ENCODE peak calls at places on chromosomes 2 and 18, in ten cellular contexts. Q, O, H, S, K, Z, W, R, D and T are unnamed samples.

GRCh38 chr2:157810037-157810436 is 66.1 kb downstream of the ACVR1 start:
- DNase-seq in K (no peak), Q (peak; percentile 36), R (peak; percentile 45), H (no peak), O (no peak), D (no peak), Z (no peak), W (no peak), S (no peak), T (no peak)

GRCh38 chr2:84077504-84077903 is 381.6 kb downstream of the SUCLG1 start:
- DNase-seq in D (no peak), W (no peak), H (peak; percentile 38), R (peak; percentile 0), S (peak; percentile 24), Z (peak; percentile 24), Q (peak; percentile 1), O (no peak), K (peak; percentile 71), T (no peak)

GRCh38 chr2:240985881-240986786 is 12.3 kb upstream of the SNED1 start:
- DNase-seq in R (no peak), K (no peak), D (no peak), H (no peak), Q (no peak), S (no peak), Z (no peak), W (no peak), O (no peak), T (no peak)

GRCh38 chr18:8208716-8209115 is 400.5 kb upstream of the RAB12 start:
- DNase-seq in K (no peak), Q (no peak), O (no peak), S (no peak), D (no peak), Z (no peak), W (no peak), R (no peak), H (no peak), T (no peak)

GRCh38 chr2:29110916-29111315 is 4.3 kb upstream of the CLIP4 start:
- DNase-seq in W (no peak), Z (peak; percentile 81), O (no peak), D (no peak), Q (no peak), K (no peak), S (peak; percentile 77), R (no peak), H (no peak), T (no peak)

GRCh38 chr2:233075966-233076339 is 15.8 kb downstream of the INPP5D start:
- DNase-seq in D (no peak), Z (no peak), K (peak; percentile 57), R (no peak), W (no peak), S (peak; percentile 88), Q (no peak), O (no peak), H (no peak), T (no peak)

GRCh38 chr18:37783771-37784170 is 218.2 kb upstream of the CELF4 start:
- DNase-seq in D (no peak), S (no peak), W (no peak), H (no peak), K (no peak), R (no peak), O (no peak), Q (no peak), Z (no peak), T (no peak)

GRCh38 chr2:128282976-128283810 is 35.5 kb downstream of the HS6ST1 start:
- DNase-seq in Q (no peak), Z (no peak), H (no peak), R (no peak), D (no peak), O (no peak), S (no peak), W (no peak), K (no peak), T (no peak)

GRCh38 chr2:66602341-66602740 is 167.4 kb downstream of the MEIS1 start:
- DNase-seq in R (no peak), K (no peak), W (no peak), S (no peak), Q (no peak), D (no peak), O (no peak), H (no peak), Z (no peak), T (no peak)

GRCh38 chr2:66601624-66602023 is 166.7 kb downstream of the MEIS1 start:
- DNase-seq in K (no peak), H (no peak), D (no peak), R (peak; percentile 18), W (no peak), S (no peak), Z (peak; percentile 73), O (no peak), Q (no peak), T (no peak)

GRCh38 chr2:66607152-66607551 is 172.2 kb downstream of the MEIS1 start:
- DNase-seq in K (no peak), S (no peak), O (no peak), Q (no peak), R (no peak), Z (no peak), W (no peak), D (no peak), H (no peak), T (no peak)

DNA sequence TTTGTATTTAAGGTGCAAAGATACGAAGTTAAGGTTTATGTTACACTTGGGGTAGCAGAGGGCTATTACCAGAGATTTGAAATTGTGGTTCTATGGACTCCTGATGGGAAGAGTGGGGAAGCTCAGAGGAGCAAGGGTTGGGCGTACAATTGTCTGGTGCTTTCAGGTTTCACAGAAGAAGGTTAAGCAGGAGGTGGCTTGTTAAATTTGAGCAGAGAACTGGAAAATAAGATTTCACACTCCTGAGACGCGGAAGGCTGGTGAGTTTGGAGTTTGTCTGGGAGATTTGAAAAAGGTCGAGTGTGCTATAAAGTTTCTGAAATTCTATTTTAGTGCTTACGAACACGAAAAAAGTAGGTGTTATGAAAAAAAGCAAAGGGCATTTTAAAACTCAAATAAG is 170.0 kb downstream of the MEIS1 start:
- DNase-seq in S (no peak), W (no peak), O (no peak), Z (no peak), H (no peak), R (no peak), Q (no peak), D (no peak), K (no peak), T (no peak)
- TF ChIP-seq CTCF in S (no peak), W (no peak), O (no peak), Z (no peak), H (no peak), R (no peak), Q (no peak), D (no peak), K (no peak), T (no peak)

DNA sequence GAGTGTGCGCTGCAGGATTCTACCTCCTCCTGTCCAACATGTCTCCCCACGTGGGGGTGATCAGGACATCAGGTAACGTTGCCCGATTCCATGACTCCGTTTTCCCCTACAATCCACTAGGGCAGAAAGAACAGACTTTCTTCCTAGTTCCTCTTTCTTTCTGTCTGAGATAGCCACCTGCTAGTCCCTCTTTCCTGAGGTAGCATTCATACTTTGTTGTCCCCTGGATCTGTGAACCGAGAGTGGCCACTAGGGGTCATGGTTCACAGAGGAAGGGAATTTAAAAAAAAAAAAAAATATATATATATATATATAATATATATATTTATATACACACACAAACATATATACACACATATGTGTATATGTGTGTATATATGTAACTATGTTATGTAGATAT is 210.0 kb upstream of the ZNF521 start:
- DNase-seq in H (peak; percentile 2), S (peak; percentile 32), D (no peak), Z (no peak), K (peak; percentile 66), O (peak; percentile 18), Q (peak; percentile 27), W (no peak), R (peak; percentile 44), T (peak; percentile 3)
- TF ChIP-seq CTCF in H (no peak), S (peak; percentile 29), D (no peak), Z (no peak), K (peak; percentile 61), O (peak; percentile 39), Q (peak; percentile 19), W (peak; percentile 60), R (peak; percentile 46), T (peak; percentile 32)

GRCh38 chr2:144332356-144333143 is 187.4 kb downstream of the ZEB2 start:
- DNase-seq in D (peak; percentile 67), R (peak; percentile 80), S (peak; percentile 93), K (peak; percentile 89), Z (peak; percentile 64), H (peak; percentile 86), Q (peak; percentile 92), O (peak; percentile 90), W (peak; percentile 89), T (peak; percentile 64)

GRCh38 chr2:144330951-144331651 is 188.8 kb downstream of the ZEB2 start:
- DNase-seq in Q (no peak), R (peak; percentile 19), H (no peak), S (no peak), K (peak; percentile 26), Z (peak; percentile 29), D (no peak), O (no peak), W (no peak), T (no peak)

GRCh38 chr2:144333144-144333555 is 186.8 kb downstream of the ZEB2 start:
- DNase-seq in Z (no peak), W (no peak), S (no peak), H (no peak), R (no peak), Q (no peak), K (peak; percentile 32), O (no peak), D (no peak), T (no peak)

GRCh38 chr2:144329472-144329871 is 190.4 kb downstream of the ZEB2 start:
- DNase-seq in Q (no peak), R (no peak), H (no peak), Z (no peak), D (no peak), W (no peak), O (no peak), S (no peak), K (no peak), T (no peak)

DNA sequence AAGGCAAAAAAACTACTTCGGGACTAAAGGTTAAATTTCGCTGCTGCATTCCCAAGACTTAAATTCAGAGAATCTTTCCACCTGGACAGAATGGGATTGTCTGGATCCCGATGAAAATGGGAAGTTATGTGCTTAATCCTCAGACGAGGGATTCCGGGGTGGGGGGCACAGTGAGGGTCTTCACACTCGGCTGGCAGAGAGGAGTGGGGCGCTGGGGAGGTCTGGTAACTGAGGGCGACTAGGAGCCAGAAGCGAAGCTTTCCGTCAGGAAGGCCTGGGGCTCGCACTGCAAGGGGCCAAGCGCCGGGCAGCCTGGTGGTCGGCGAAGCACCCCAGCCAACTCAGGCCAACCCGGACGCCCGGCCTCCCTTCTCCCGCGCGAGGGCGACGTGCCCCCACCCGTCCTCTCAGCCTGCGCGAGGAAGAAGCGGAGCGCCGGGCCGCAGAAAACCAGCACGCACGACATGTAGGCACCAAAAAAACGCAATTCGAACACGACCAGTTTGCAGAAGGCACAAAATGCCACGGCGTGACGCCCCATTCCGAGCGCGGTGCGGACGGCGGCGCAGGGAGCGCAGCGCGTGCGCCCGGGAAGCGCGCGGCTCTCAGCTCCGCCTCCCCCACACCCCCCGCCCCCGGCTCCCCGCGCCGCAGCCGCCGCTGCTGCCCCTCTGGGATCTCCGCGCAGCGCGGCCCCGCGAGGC is 188.1 kb downstream of the ZEB2 start:
- DNase-seq in K (peak; percentile 57), R (no peak), S (no peak), D (peak; percentile 58), O (no peak), Q (peak; percentile 19), H (no peak), Z (peak; percentile 40), W (no peak), T (no peak)
- TF ChIP-seq CTCF in K (peak; percentile 27), R (no peak), S (peak; percentile 27), D (no peak), O (peak; percentile 8), Q (peak; percentile 27), H (peak; percentile 20), Z (peak; percentile 36), W (no peak), T (peak; percentile 40)

DNA sequence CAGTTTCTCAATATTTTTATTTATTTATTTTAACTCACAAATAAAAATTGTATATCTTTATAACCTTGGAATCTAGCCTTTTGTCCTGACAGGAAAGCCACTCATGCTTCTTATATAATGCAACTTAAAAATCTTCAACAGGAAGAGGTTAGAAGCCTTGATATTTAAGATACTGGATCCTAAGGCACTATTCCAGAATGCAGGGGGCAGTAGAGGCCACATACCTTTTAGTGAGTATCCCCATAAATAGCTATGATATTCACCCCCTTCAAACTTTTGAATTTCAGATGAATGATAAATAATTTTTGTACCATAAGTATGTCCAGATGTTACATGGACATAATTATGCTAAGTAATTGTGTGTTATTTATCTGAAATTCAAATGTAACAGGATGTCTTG is 592.7 kb upstream of the VRK2 start:
- DNase-seq in D (no peak), Z (no peak), H (no peak), W (no peak), O (no peak), S (no peak), K (peak; percentile 47), R (no peak), Q (no peak), T (no peak)
- TF ChIP-seq CTCF in D (no peak), Z (no peak), H (no peak), W (no peak), O (no peak), S (no peak), K (peak; percentile 47), R (no peak), Q (peak; percentile 25), T (no peak)